ENCODE peak calls at places on chromosomes 16 and 17, in eight cellular contexts. C, N, I, Y, G, K, W and E are unnamed samples. For H3K4me1, the result is how much of the 10 kb centered on the place peaks cover.

GRCh38 chr16:81466351-81466960 is 21.8 kb downstream of the CMIP start:
- DNase-seq in Y (no peak), C (no peak), W (no peak), N (no peak), G (peak), I (no peak), K (no peak), E (no peak)

GRCh38 chr16:85486256-85486915 is 126.7 kb upstream of the GSE1 start:
- DNase-seq in W (no peak), N (no peak), I (no peak), C (no peak), Y (no peak), G (no peak), K (no peak), E (no peak)

GRCh38 chr16:49856741-49857330 is 924 bp upstream of the ZNF423 start:
- DNase-seq in Y (peak), G (peak), C (peak), I (peak), N (peak), K (peak), W (no peak), E (peak)

GRCh38 chr17:75009139-75009724 is 3.2 kb upstream of the MRPL58 start:
- DNase-seq in G (no peak), N (no peak), W (no peak), K (no peak), C (no peak), I (no peak), Y (no peak), E (no peak)

GRCh38 chr17:6534846-6535514 is 21.4 kb downstream of the PITPNM3 start:
- DNase-seq in K (no peak), Y (no peak), W (no peak), N (no peak), C (peak), I (no peak), G (no peak), E (no peak)

GRCh38 chr17:42311240-42312034 is 23.1 kb downstream of the STAT5A start:
- DNase-seq in C (peak), N (no peak), G (peak), I (peak), W (no peak), Y (peak), K (peak), E (peak)

GRCh38 chr16:67928147-67928546 is 3.5 kb downstream of the CTRL start:
- DNase-seq in I (no peak), K (no peak), G (no peak), W (no peak), C (no peak), N (no peak), Y (no peak), E (no peak)

GRCh38 chr17:46009681-46010596 is 10.9 kb downstream of the STH start:
- DNase-seq in W (no peak), N (no peak), I (no peak), C (no peak), K (no peak), G (no peak), Y (no peak), E (no peak)

GRCh38 chr17:80647746-80648145 is 103.1 kb downstream of the RPTOR start:
- DNase-seq in N (no peak), C (no peak), W (no peak), G (peak), Y (no peak), K (no peak), I (no peak), E (no peak)

GRCh38 chr17:68378202-68379149 is 78.8 kb downstream of the WIPI1 start:
- DNase-seq in I (peak), W (no peak), K (peak), C (peak), Y (peak), G (peak), N (no peak), E (peak)

GRCh38 chr16:72013389-72013788 is 4.8 kb downstream of the DHODH start:
- DNase-seq in I (peak), C (peak), K (peak), W (no peak), G (peak), Y (no peak), N (no peak), E (no peak)

GRCh38 chr17:28065706-28066105 is 23.2 kb downstream of the NLK start:
- DNase-seq in N (no peak), K (no peak), G (peak), W (no peak), C (no peak), Y (no peak), I (no peak), E (no peak)

GRCh38 chr16:54265558-54266213 is 20.9 kb downstream of the IRX3 start:
- DNase-seq in C (no peak), K (no peak), Y (no peak), W (no peak), G (peak), I (no peak), N (no peak), E (no peak)

GRCh38 chr17:27840688-27841087 is 40.4 kb upstream of the NOS2 start:
- DNase-seq in C (no peak), I (no peak), Y (no peak), K (no peak), N (no peak), G (no peak), W (no peak), E (no peak)

GRCh38 chr17:10394201-10394887 is 21.5 kb upstream of the MYH13 start:
- DNase-seq in Y (no peak), G (no peak), N (no peak), C (no peak), I (no peak), W (no peak), K (no peak), E (no peak)

GRCh38 chr17:13788385-13788784 is 186.7 kb upstream of the HS3ST3A1 start:
- DNase-seq in K (no peak), Y (no peak), G (no peak), I (no peak), N (no peak), C (no peak), W (no peak), E (no peak)

GRCh38 chr16:85812031-85812807 is 12.7 kb downstream of the COX4I1 start:
- DNase-seq in K (no peak), W (no peak), Y (peak), C (peak), N (no peak), I (no peak), G (no peak), E (no peak)

GRCh38 chr16:22257440-22257839 is 39.8 kb upstream of the POLR3E start:
- DNase-seq in Y (no peak), G (no peak), N (no peak), C (no peak), I (no peak), W (no peak), K (no peak), E (no peak)

GRCh38 chr17:75525806-75526554 is 483 bp downstream of the LLGL2 start:
- DNase-seq in Y (peak), K (peak), W (no peak), I (no peak), G (no peak), C (peak), N (peak), E (peak)

GRCh38 chr16:86392751-86393150 is 117.6 kb upstream of the FOXF1 start:
- DNase-seq in Y (no peak), K (no peak), G (no peak), N (no peak), I (no peak), W (no peak), C (no peak), E (no peak)

GRCh38 chr17:45775576-45776011 is 8.5 kb upstream of the CRHR1 start:
- DNase-seq in C (no peak), N (no peak), W (no peak), I (peak), G (peak), Y (no peak), K (peak), E (no peak)

GRCh38 chr17:13931752-13932477 is 137.4 kb upstream of the COX10 start:
- DNase-seq in G (peak), Y (no peak), I (peak), C (peak), N (no peak), W (no peak), K (peak), E (no peak)

GRCh38 chr16:48408688-48409087 is 23.5 kb upstream of the SIAH1 start:
- DNase-seq in C (no peak), W (no peak), Y (no peak), N (no peak), I (no peak), K (no peak), G (peak), E (no peak)

GRCh38 chr16:12257926-12258561 is 281.5 kb downstream of the SNX29 start:
- DNase-seq in C (no peak), K (no peak), W (no peak), G (no peak), I (no peak), N (no peak), Y (peak), E (peak)

GRCh38 chr17:75683467-75684041 is 16.4 kb downstream of the SAP30BP start:
- DNase-seq in N (no peak), C (no peak), I (no peak), Y (no peak), K (no peak), W (no peak), G (peak), E (peak)

GRCh38 chr17:65139045-65139764 is 2.0 kb downstream of the RGS9 start:
- DNase-seq in W (no peak), G (no peak), C (no peak), N (no peak), K (no peak), Y (no peak), I (no peak), E (no peak)

GRCh38 chr16:27824786-27825185 is 238.7 kb downstream of the GSG1L start:
- DNase-seq in N (no peak), W (no peak), K (no peak), Y (peak), G (no peak), C (peak), I (no peak), E (no peak)

GRCh38 chr17:75831032-75831567 is 13.1 kb downstream of the UNC13D start:
- DNase-seq in Y (no peak), I (no peak), W (no peak), N (no peak), K (no peak), C (no peak), G (no peak), E (no peak)

GRCh38 chr17:65355246-65355645 is 206.2 kb downstream of the AXIN2 start:
- DNase-seq in Y (no peak), K (no peak), N (no peak), W (no peak), I (no peak), G (no peak), C (no peak), E (no peak)

GRCh38 chr16:31428277-31428597 is at the start of gene COX6A2:
- DNase-seq in I (no peak), G (no peak), Y (no peak), W (no peak), C (peak), K (no peak), N (no peak), E (no peak)

GRCh38 chr17:18258356-18259038 is at the start of gene FLII:
- DNase-seq in W (peak), G (peak), Y (peak), N (peak), C (no peak), I (peak), K (peak), E (peak)

GRCh38 chr17:44900894-44901293 is 1.6 kb upstream of the EFTUD2 start:
- DNase-seq in W (no peak), I (no peak), Y (no peak), N (no peak), C (no peak), K (no peak), G (peak), E (no peak)

GRCh38 chr17:80779961-80780380 is 211.7 kb upstream of the CHMP6 start:
- DNase-seq in K (no peak), C (no peak), I (peak), N (no peak), G (peak), W (no peak), Y (no peak), E (peak)

GRCh38 chr16:66895999-66896398 is 15.7 kb downstream of the PDP2 start:
- DNase-seq in C (no peak), K (no peak), G (no peak), I (no peak), Y (no peak), W (no peak), N (no peak), E (no peak)

DNA sequence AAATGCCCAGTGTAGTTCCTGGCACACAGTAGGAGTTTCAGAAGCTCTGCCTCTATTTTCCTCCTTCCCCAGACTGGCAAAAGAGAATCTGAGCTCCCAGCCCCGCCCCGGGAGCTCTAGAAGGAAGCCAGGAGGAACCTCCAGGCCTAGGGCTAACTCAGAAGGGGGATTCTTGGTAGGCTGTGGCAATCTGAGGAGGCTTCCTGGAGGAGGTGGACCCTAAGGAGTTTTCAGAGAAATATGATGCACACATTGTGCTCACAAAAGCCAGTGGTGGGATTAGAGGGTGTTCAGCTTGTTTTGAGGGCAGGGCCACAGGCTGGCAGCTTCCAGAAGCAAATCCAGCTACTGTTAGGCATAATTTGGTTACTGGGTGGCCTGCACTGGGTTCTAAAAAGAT is 10.0 kb downstream of the ADGRG1 start:
- DNase-seq in W (no peak), K (no peak), I (no peak), C (no peak), Y (no peak), G (no peak), N (no peak), E (no peak)
- H3K4me1 ChIP-seq in W (under half), K (under half), I (under half), C (half or more), Y (under half), G (under half), N (half or more), E (under half)

DNA sequence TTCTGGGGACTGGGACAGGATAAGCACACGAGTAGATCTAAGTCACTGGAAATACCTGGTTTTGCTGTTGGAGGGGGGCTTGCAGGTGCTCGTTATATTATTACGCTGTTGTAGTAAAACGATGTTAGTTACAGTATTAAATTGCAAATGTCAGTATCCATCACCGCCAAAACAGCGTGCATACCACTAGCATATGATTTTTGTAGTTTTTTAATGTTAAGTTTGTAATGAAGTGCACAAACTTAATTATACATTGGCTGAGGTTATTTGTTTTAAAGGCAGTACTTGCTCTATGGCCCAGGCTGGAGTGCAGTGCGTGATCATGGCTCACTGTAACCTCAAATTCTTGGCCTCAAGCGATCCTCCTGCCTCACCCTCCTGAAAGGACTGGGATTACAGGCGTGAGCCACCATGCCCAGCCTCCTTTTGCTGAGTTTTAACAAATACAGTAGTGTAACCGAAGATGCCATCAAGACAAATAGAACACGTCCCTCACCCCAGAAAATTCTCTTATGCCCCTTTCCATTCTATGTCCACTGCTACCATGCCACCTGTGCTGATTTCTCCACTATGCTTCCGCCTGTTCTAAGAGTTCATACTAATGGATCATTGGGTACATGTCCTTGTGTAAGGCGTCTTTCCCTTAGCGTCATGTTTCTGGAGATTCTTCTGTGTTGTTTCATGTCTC is 20.7 kb upstream of the CSNK1D start:
- DNase-seq in W (no peak), N (no peak), K (no peak), I (no peak), G (no peak), C (no peak), Y (no peak), E (no peak)
- H3K4me1 ChIP-seq in W (under half), N (under half), K (under half), I (under half), G (under half), C (under half), Y (under half), E (under half)

DNA sequence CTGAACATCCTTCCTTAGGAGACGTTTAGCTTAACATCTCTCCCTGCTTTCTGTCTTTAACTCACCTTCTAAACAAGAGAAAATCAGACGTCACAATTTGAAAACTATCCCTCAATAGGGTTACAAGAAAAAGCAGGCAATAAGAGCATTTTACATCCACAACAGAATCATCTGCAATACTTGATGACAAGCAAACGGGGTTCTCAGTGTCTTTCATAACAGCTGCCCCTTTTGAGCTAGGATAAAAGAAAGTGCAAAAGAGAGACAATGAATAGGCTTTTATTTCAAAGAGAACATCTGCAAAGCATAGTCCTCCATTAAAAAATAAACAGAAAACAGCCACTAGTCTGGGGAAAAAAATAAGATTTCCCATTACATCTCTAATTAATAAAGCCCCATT is 13.2 kb downstream of the XYLT1 start:
- DNase-seq in K (no peak), Y (no peak), I (no peak), W (no peak), N (no peak), G (no peak), C (no peak), E (no peak)
- H3K4me1 ChIP-seq in K (under half), Y (under half), I (under half), W (under half), N (under half), G (under half), C (under half), E (under half)

GRCh38 chr17:900336-900735 is 79.2 kb downstream of the NXN start:
- DNase-seq in N (no peak), C (no peak), G (no peak), Y (no peak), I (no peak), K (no peak), W (no peak), E (no peak)
- H3K4me1 ChIP-seq in N (under half), C (under half), G (under half), Y (under half), I (under half), K (under half), W (under half), E (under half)

GRCh38 chr17:64111831-64112230 is 18.1 kb downstream of the ERN1 start:
- DNase-seq in G (no peak), K (no peak), W (no peak), C (no peak), I (no peak), N (no peak), Y (no peak), E (no peak)
- H3K4me1 ChIP-seq in G (under half), K (under half), W (under half), C (under half), I (under half), N (under half), Y (under half), E (under half)

DNA sequence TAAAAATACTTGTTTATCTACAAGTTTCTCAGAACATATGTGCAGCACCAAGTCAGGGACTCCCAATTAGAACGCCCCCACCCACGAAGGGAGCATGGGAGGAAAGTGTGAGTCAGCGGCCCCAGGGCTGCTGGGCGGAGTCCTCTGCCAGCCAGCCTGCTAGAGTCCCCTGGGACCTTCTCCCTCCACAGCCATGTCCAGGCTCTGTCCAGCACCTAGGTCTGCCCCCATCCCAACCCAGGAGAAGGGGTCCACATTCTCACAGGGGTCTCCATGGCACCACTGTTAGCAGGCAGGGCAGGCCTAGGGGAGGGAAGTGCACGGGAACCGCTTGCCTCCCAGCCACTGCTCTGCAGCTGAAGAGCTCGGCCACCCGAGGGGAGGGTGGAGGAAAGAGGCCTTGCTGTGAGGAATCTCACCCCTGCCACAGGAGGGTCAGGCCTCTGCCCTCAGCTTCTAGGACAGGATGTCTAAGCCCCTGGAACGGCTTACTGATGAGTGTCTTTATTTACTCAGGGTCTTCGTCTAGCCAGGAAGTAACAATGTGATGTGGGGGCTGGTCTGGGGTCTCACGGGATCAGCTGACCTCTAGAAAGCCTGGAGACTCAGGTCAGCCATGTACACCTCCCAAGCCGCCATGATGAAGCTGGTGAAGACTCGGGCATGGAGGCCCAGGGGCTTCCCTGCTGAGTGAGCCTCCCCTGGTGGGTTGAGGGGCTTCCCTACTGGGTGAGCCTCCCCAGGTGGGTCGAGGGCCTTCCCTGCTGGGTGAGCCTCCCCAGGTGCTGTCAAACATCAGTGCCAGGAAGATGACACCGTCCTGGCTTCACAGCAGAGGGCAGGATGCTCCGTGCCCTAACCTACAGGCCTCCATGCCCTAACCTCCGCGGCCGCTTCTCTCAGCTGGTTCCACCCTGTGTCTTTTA is 190.3 kb downstream of the RBFOX3 start:
- DNase-seq in N (no peak), Y (no peak), W (no peak), G (peak), I (peak), K (no peak), C (no peak), E (no peak)
- H3K4me1 ChIP-seq in N (under half), Y (under half), W (under half), G (under half), I (under half), K (under half), C (under half), E (under half)

GRCh38 chr17:77148109-77148958 is 7.6 kb downstream of the SEC14L1 start:
- DNase-seq in K (no peak), N (no peak), C (peak), I (no peak), G (no peak), Y (no peak), W (no peak), E (peak)
- H3K4me1 ChIP-seq in K (under half), N (under half), C (half or more), I (under half), G (under half), Y (under half), W (under half), E (under half)

GRCh38 chr16:29820730-29821662 is 734 bp downstream of the MVP start:
- DNase-seq in K (peak), W (peak), G (no peak), Y (peak), I (peak), C (peak), N (no peak), E (no peak)
- H3K4me1 ChIP-seq in K (under half), W (half or more), G (under half), Y (under half), I (under half), C (half or more), N (under half), E (under half)